ENCODE peak calls at places on chromosomes 11 and 22, in five cellular contexts. X is AG08395, I is AG09319, K is NCI-H187, S is upper lobe of right lung. A is an unnamed sample.

GRCh38 chr11:4164884-4165590 is 70.4 kb downstream of the RRM1 start:
- DNase-seq in X (no peak), K (no peak), S (no peak), I (no peak), A (no peak)

GRCh38 chr22:19631899-19632670 is 82.2 kb upstream of the SEPTIN5 start:
- DNase-seq in I (no peak), S (no peak), X (peak), K (no peak), A (peak)

GRCh38 chr11:33227578-33228261 is 29.5 kb upstream of the HIPK3 start:
- DNase-seq in I (no peak), K (no peak), X (peak), S (no peak), A (peak)

GRCh38 chr11:17766590-17766989 is 32.0 kb downstream of the KCNC1 start:
- DNase-seq in K (no peak), X (no peak), I (no peak), S (peak), A (no peak)

GRCh38 chr11:84022221-84022620 is 736.1 kb upstream of the CCDC90B start:
- DNase-seq in X (no peak), S (no peak), K (no peak), I (no peak), A (no peak)

GRCh38 chr11:64580387-64580786 is 10.6 kb upstream of the SLC22A12 start:
- DNase-seq in K (no peak), S (peak), I (no peak), X (no peak), A (no peak)

GRCh38 chr22:48706934-48707748 is 1120.5 kb downstream of the BRD1 start:
- DNase-seq in I (no peak), X (no peak), K (no peak), S (peak), A (no peak)

GRCh38 chr11:70191495-70192140 is 11.5 kb upstream of the FADD start:
- DNase-seq in I (no peak), X (peak), S (peak), K (peak), A (peak)

GRCh38 chr11:108324587-108324986 is 101.7 kb downstream of the ATM start:
- DNase-seq in X (peak), I (no peak), S (no peak), K (no peak), A (peak)

GRCh38 chr11:72752088-72752914 is at the start of gene ARAP1:
- DNase-seq in S (peak), I (no peak), K (peak), X (peak), A (peak)

GRCh38 chr11:78985654-78986053 is 411.0 kb upstream of the NARS2 start:
- DNase-seq in K (no peak), X (no peak), I (no peak), S (no peak), A (no peak)

GRCh38 chr22:40345271-40345670 is 1.0 kb upstream of the ADSL start:
- DNase-seq in X (no peak), K (no peak), S (no peak), I (no peak), A (peak)

GRCh38 chr11:113986351-113987140 is 11.6 kb downstream of the HTR3A start:
- DNase-seq in S (no peak), K (no peak), I (no peak), X (no peak), A (no peak)

GRCh38 chr11:44611687-44612437 is 46.4 kb downstream of the CD82 start:
- DNase-seq in I (no peak), S (no peak), K (no peak), X (no peak), A (no peak)

GRCh38 chr11:44311339-44312261 is 1.7 kb upstream of the ALX4 start:
- DNase-seq in X (no peak), I (no peak), K (no peak), S (peak), A (no peak)

GRCh38 chr22:48276933-48277867 is 1514.8 kb downstream of the TBC1D22A start:
- DNase-seq in S (no peak), I (no peak), X (no peak), K (no peak), A (no peak)

GRCh38 chr22:41768420-41768819 is 32.1 kb upstream of the CCDC134 start:
- DNase-seq in X (no peak), S (no peak), K (no peak), I (no peak), A (no peak)

GRCh38 chr11:36151933-36152580 is 137.2 kb downstream of the COMMD9 start:
- DNase-seq in K (no peak), S (no peak), I (no peak), X (no peak), A (no peak)

GRCh38 chr11:130208241-130209127 is 48.9 kb downstream of the ST14 start:
- DNase-seq in I (no peak), S (peak), X (no peak), K (no peak), A (no peak)

GRCh38 chr11:87043894-87044293 is 6.2 kb downstream of the TMEM135 start:
- DNase-seq in K (no peak), X (no peak), S (no peak), I (no peak), A (no peak)

GRCh38 chr11:86805873-86806310 is 5.5 kb downstream of the PRSS23 start:
- DNase-seq in K (no peak), X (peak), I (no peak), S (no peak), A (no peak)

GRCh38 chr11:32659672-32660071 is 76.0 kb downstream of the EIF3M start:
- DNase-seq in K (no peak), S (no peak), I (no peak), X (no peak), A (no peak)

GRCh38 chr11:34351687-34352469 is 5.9 kb downstream of the ABTB2 start:
- DNase-seq in K (no peak), I (no peak), S (no peak), X (no peak), A (no peak)